ENCODE peak calls at places on chromosome 1, in nine cellular contexts. One of them, this sample, is unnamed.

GRCh38 chr1:47210666-47211065 is 20.8 kb upstream of the PDZK1IP1 start:
- DNase-seq in upper lobe of left lung: no peak
- DNase-seq in A549: no peak
- DNase-seq in transverse colon: no peak
- DNase-seq in GM12878: no peak
- DNase-seq in H1: no peak
- DNase-seq in ovary: no peak
- DNase-seq in suprapubic skin: no peak
- DNase-seq in HepG2: no peak
- DNase-seq in this sample: no peak

GRCh38 chr1:182410138-182410537 is 9.7 kb upstream of the TEDDM1 start:
- DNase-seq in ovary: no peak
- DNase-seq in H1: no peak
- DNase-seq in upper lobe of left lung: no peak
- DNase-seq in A549: no peak
- DNase-seq in GM12878: no peak
- DNase-seq in suprapubic skin: no peak
- DNase-seq in transverse colon: no peak
- DNase-seq in HepG2: no peak
- DNase-seq in this sample: no peak

GRCh38 chr1:30460661-30461060 is 262.7 kb downstream of the MATN1 start:
- DNase-seq in A549: no peak
- DNase-seq in ovary: no peak
- DNase-seq in upper lobe of left lung: no peak
- DNase-seq in H1: no peak
- DNase-seq in suprapubic skin: peak; percentile 11
- DNase-seq in transverse colon: no peak
- DNase-seq in HepG2: no peak
- DNase-seq in GM12878: no peak
- DNase-seq in this sample: no peak

GRCh38 chr1:211632808-211633522 is 42.5 kb downstream of the NEK2 start:
- DNase-seq in upper lobe of left lung: no peak
- DNase-seq in H1: no peak
- DNase-seq in transverse colon: no peak
- DNase-seq in A549: no peak
- DNase-seq in GM12878: no peak
- DNase-seq in suprapubic skin: no peak
- DNase-seq in HepG2: no peak
- DNase-seq in ovary: peak; percentile 62
- DNase-seq in this sample: no peak

GRCh38 chr1:111585461-111586100 is 34.0 kb upstream of the RAP1A start:
- DNase-seq in transverse colon: no peak
- DNase-seq in H1: no peak
- DNase-seq in ovary: no peak
- DNase-seq in upper lobe of left lung: no peak
- DNase-seq in HepG2: no peak
- DNase-seq in A549: no peak
- DNase-seq in GM12878: no peak
- DNase-seq in suprapubic skin: no peak
- DNase-seq in this sample: no peak

GRCh38 chr1:205294175-205294913 is 27.2 kb downstream of the NUAK2 start:
- DNase-seq in upper lobe of left lung: no peak
- DNase-seq in suprapubic skin: no peak
- DNase-seq in GM12878: no peak
- DNase-seq in A549: peak; percentile 73
- DNase-seq in H1: peak; percentile 85
- DNase-seq in transverse colon: no peak
- DNase-seq in ovary: peak; percentile 81
- DNase-seq in HepG2: peak; percentile 89
- DNase-seq in this sample: no peak

GRCh38 chr1:188958461-188959115 is 1519.1 kb downstream of the BRINP3 start:
- DNase-seq in suprapubic skin: no peak
- DNase-seq in ovary: no peak
- DNase-seq in A549: no peak
- DNase-seq in upper lobe of left lung: no peak
- DNase-seq in HepG2: no peak
- DNase-seq in H1: no peak
- DNase-seq in transverse colon: no peak
- DNase-seq in GM12878: no peak
- DNase-seq in this sample: no peak

GRCh38 chr1:36772837-36773495 is 261.3 kb downstream of the GRIK3 start:
- DNase-seq in transverse colon: no peak
- DNase-seq in upper lobe of left lung: no peak
- DNase-seq in suprapubic skin: no peak
- DNase-seq in GM12878: no peak
- DNase-seq in ovary: no peak
- DNase-seq in H1: no peak
- DNase-seq in A549: no peak
- DNase-seq in HepG2: no peak
- DNase-seq in this sample: no peak

GRCh38 chr1:155300553-155301329 is 497 bp downstream of the PKLR start:
- DNase-seq in GM12878: no peak
- DNase-seq in suprapubic skin: no peak
- DNase-seq in H1: no peak
- DNase-seq in upper lobe of left lung: no peak
- DNase-seq in transverse colon: peak; percentile 43
- DNase-seq in ovary: no peak
- DNase-seq in HepG2: peak; percentile 77
- DNase-seq in A549: no peak
- DNase-seq in this sample: no peak

GRCh38 chr1:225815526-225816178 is 5.7 kb downstream of the EPHX1 start:
- DNase-seq in transverse colon: no peak
- DNase-seq in upper lobe of left lung: no peak
- DNase-seq in HepG2: no peak
- DNase-seq in H1: no peak
- DNase-seq in ovary: no peak
- DNase-seq in suprapubic skin: no peak
- DNase-seq in GM12878: no peak
- DNase-seq in A549: no peak
- DNase-seq in this sample: no peak

GRCh38 chr1:225818229-225818628 is 8.3 kb downstream of the EPHX1 start:
- DNase-seq in H1: no peak
- DNase-seq in GM12878: no peak
- DNase-seq in HepG2: no peak
- DNase-seq in A549: no peak
- DNase-seq in suprapubic skin: no peak
- DNase-seq in ovary: no peak
- DNase-seq in upper lobe of left lung: no peak
- DNase-seq in transverse colon: no peak
- DNase-seq in this sample: no peak

GRCh38 chr1:225817611-225818061 is 7.7 kb downstream of the EPHX1 start:
- DNase-seq in suprapubic skin: no peak
- DNase-seq in GM12878: no peak
- DNase-seq in H1: no peak
- DNase-seq in A549: peak; percentile 65
- DNase-seq in HepG2: peak; percentile 63
- DNase-seq in upper lobe of left lung: no peak
- DNase-seq in transverse colon: peak; percentile 88
- DNase-seq in ovary: peak; percentile 79
- DNase-seq in this sample: peak; percentile 70

GRCh38 chr1:225814381-225814780 is 4.5 kb downstream of the EPHX1 start:
- DNase-seq in A549: no peak
- DNase-seq in H1: no peak
- DNase-seq in GM12878: no peak
- DNase-seq in transverse colon: no peak
- DNase-seq in HepG2: no peak
- DNase-seq in upper lobe of left lung: peak; percentile 54
- DNase-seq in suprapubic skin: no peak
- DNase-seq in ovary: peak; percentile 46
- DNase-seq in this sample: no peak

GRCh38 chr1:225816643-225817538 is 7.0 kb downstream of the EPHX1 start:
- DNase-seq in transverse colon: peak; percentile 50
- DNase-seq in suprapubic skin: no peak
- DNase-seq in GM12878: no peak
- DNase-seq in H1: no peak
- DNase-seq in HepG2: no peak
- DNase-seq in upper lobe of left lung: no peak
- DNase-seq in ovary: peak; percentile 81
- DNase-seq in A549: no peak
- DNase-seq in this sample: peak; percentile 59
- TF ChIP-seq EP300 in transverse colon: no peak
- TF ChIP-seq EP300 in suprapubic skin: no peak
- TF ChIP-seq EP300 in GM12878: no peak
- TF ChIP-seq EP300 in H1: no peak
- TF ChIP-seq EP300 in HepG2: no peak
- TF ChIP-seq EP300 in upper lobe of left lung: no peak
- TF ChIP-seq EP300 in ovary: no peak
- TF ChIP-seq EP300 in A549: no peak
- TF ChIP-seq EP300 in this sample: peak; percentile 33

GRCh38 chr1:240189386-240189989 is 97.8 kb downstream of the FMN2 start:
- DNase-seq in upper lobe of left lung: no peak
- DNase-seq in HepG2: peak; percentile 33
- DNase-seq in A549: peak; percentile 40
- DNase-seq in H1: peak; percentile 9
- DNase-seq in GM12878: no peak
- DNase-seq in suprapubic skin: no peak
- DNase-seq in ovary: no peak
- DNase-seq in transverse colon: peak; percentile 33
- DNase-seq in this sample: peak; percentile 48

GRCh38 chr1:240188139-240188538 is 96.5 kb downstream of the FMN2 start:
- DNase-seq in ovary: no peak
- DNase-seq in transverse colon: no peak
- DNase-seq in A549: no peak
- DNase-seq in HepG2: no peak
- DNase-seq in GM12878: no peak
- DNase-seq in upper lobe of left lung: no peak
- DNase-seq in H1: no peak
- DNase-seq in suprapubic skin: no peak
- DNase-seq in this sample: no peak

GRCh38 chr1:240192851-240193250 is 101.2 kb downstream of the FMN2 start:
- DNase-seq in H1: no peak
- DNase-seq in HepG2: no peak
- DNase-seq in transverse colon: no peak
- DNase-seq in A549: no peak
- DNase-seq in GM12878: no peak
- DNase-seq in ovary: no peak
- DNase-seq in upper lobe of left lung: no peak
- DNase-seq in suprapubic skin: no peak
- DNase-seq in this sample: no peak

GRCh38 chr1:240193699-240194098 is 102.0 kb downstream of the FMN2 start:
- DNase-seq in A549: no peak
- DNase-seq in H1: no peak
- DNase-seq in transverse colon: no peak
- DNase-seq in GM12878: no peak
- DNase-seq in upper lobe of left lung: no peak
- DNase-seq in HepG2: no peak
- DNase-seq in suprapubic skin: no peak
- DNase-seq in ovary: no peak
- DNase-seq in this sample: no peak

GRCh38 chr1:240190881-240191385 is 99.2 kb downstream of the FMN2 start:
- DNase-seq in suprapubic skin: no peak
- DNase-seq in ovary: peak; percentile 19
- DNase-seq in GM12878: no peak
- DNase-seq in A549: peak; percentile 63
- DNase-seq in H1: no peak
- DNase-seq in transverse colon: peak; percentile 15
- DNase-seq in HepG2: peak; percentile 2
- DNase-seq in upper lobe of left lung: no peak
- DNase-seq in this sample: peak; percentile 23
- TF ChIP-seq POLR2A in suprapubic skin: no peak
- TF ChIP-seq POLR2A in ovary: no peak
- TF ChIP-seq POLR2A in GM12878: no peak
- TF ChIP-seq POLR2A in A549: no peak
- TF ChIP-seq POLR2A in H1: no peak
- TF ChIP-seq POLR2A in transverse colon: no peak
- TF ChIP-seq POLR2A in HepG2: no peak
- TF ChIP-seq POLR2A in upper lobe of left lung: no peak
- TF ChIP-seq POLR2A in this sample: no peak

GRCh38 chr1:23575226-23575810 is 16.0 kb upstream of the ID3 start:
- DNase-seq in suprapubic skin: no peak
- DNase-seq in A549: no peak
- DNase-seq in upper lobe of left lung: no peak
- DNase-seq in transverse colon: no peak
- DNase-seq in HepG2: no peak
- DNase-seq in H1: no peak
- DNase-seq in ovary: no peak
- DNase-seq in GM12878: no peak
- DNase-seq in this sample: no peak

GRCh38 chr1:23578311-23578996 is 19.2 kb upstream of the ID3 start:
- DNase-seq in HepG2: no peak
- DNase-seq in upper lobe of left lung: no peak
- DNase-seq in A549: no peak
- DNase-seq in transverse colon: no peak
- DNase-seq in H1: no peak
- DNase-seq in ovary: no peak
- DNase-seq in suprapubic skin: no peak
- DNase-seq in GM12878: no peak
- DNase-seq in this sample: no peak

GRCh38 chr1:23576338-23577055 is 17.2 kb upstream of the ID3 start:
- DNase-seq in transverse colon: no peak
- DNase-seq in A549: no peak
- DNase-seq in HepG2: no peak
- DNase-seq in upper lobe of left lung: no peak
- DNase-seq in GM12878: no peak
- DNase-seq in suprapubic skin: no peak
- DNase-seq in ovary: no peak
- DNase-seq in H1: no peak
- DNase-seq in this sample: no peak

GRCh38 chr1:23578997-23579363 is 19.7 kb upstream of the ID3 start:
- DNase-seq in GM12878: no peak
- DNase-seq in ovary: no peak
- DNase-seq in transverse colon: no peak
- DNase-seq in suprapubic skin: no peak
- DNase-seq in upper lobe of left lung: no peak
- DNase-seq in A549: no peak
- DNase-seq in HepG2: no peak
- DNase-seq in H1: no peak
- DNase-seq in this sample: no peak

GRCh38 chr1:23577056-23577985 is 18.0 kb upstream of the ID3 start:
- DNase-seq in A549: no peak
- DNase-seq in ovary: peak; percentile 42
- DNase-seq in suprapubic skin: no peak
- DNase-seq in upper lobe of left lung: no peak
- DNase-seq in H1: no peak
- DNase-seq in GM12878: peak; percentile 92
- DNase-seq in HepG2: peak; percentile 79
- DNase-seq in transverse colon: no peak
- DNase-seq in this sample: no peak
- H3K4me3 ChIP-seq in A549: peak overlapping the region; percentile 16
- H3K4me3 ChIP-seq in ovary: no peak overlapping the region
- H3K4me3 ChIP-seq in suprapubic skin: no peak overlapping the region
- H3K4me3 ChIP-seq in upper lobe of left lung: no peak overlapping the region
- H3K4me3 ChIP-seq in H1: no peak overlapping the region
- H3K4me3 ChIP-seq in GM12878: peak overlapping the region; percentile 61
- H3K4me3 ChIP-seq in HepG2: no peak overlapping the region
- H3K4me3 ChIP-seq in transverse colon: no peak overlapping the region
- H3K4me3 ChIP-seq in this sample: no peak overlapping the region

DNA sequence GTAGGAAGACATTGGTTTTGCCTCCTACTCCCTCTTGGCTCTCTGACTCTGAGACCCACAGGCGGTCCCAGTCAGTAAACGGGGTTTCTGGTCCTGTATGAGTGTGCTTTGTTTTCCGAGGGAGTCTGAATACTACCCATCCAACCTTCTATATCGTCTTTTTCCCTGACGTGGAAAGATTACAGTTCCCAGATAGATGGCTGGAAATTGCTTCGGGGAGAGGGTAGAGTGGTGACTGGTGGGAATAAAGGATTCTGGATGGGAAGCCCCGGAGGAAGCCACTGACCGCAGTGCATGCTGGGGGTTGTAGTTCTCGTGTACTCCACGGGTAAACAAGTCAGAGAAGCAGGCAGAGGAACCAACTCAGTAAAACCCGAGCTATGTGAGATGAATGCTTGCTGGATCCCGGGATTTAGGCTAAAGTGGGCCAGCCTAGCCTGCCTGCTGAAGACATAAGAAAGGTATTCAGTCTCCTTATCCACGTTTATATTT is 66.2 kb upstream of the IRF2BP2 start:
- DNase-seq in GM12878: no peak
- DNase-seq in HepG2: peak; percentile 52
- DNase-seq in upper lobe of left lung: no peak
- DNase-seq in suprapubic skin: peak; percentile 89
- DNase-seq in H1: no peak
- DNase-seq in ovary: peak; percentile 88
- DNase-seq in transverse colon: peak; percentile 82
- DNase-seq in A549: peak; percentile 86
- DNase-seq in this sample: peak; percentile 50
- TF ChIP-seq EP300 in GM12878: no peak
- TF ChIP-seq EP300 in HepG2: no peak
- TF ChIP-seq EP300 in upper lobe of left lung: no peak
- TF ChIP-seq EP300 in suprapubic skin: no peak
- TF ChIP-seq EP300 in H1: no peak
- TF ChIP-seq EP300 in ovary: no peak
- TF ChIP-seq EP300 in transverse colon: no peak
- TF ChIP-seq EP300 in A549: no peak
- TF ChIP-seq EP300 in this sample: peak; percentile 57